ENCODE peak calls at places on chromosome 9, in five cellular contexts. P, M, H, U and F are unnamed samples.

GRCh38 chr9:105330201-105330600 is 85.8 kb downstream of the SLC44A1 start:
- DNase-seq in P (no peak), M (no peak), H (no peak), U (no peak), F (no peak)

GRCh38 chr9:127168756-127169506 is 46.5 kb upstream of the ANGPTL2 start:
- DNase-seq in P (no peak), M (no peak), H (no peak), U (no peak), F (no peak)

GRCh38 chr9:97596906-97597305 is 36.3 kb downstream of the TSTD2 start:
- DNase-seq in P (no peak), M (no peak), H (no peak), U (no peak), F (no peak)

GRCh38 chr9:17137576-17137975 is 2.7 kb downstream of the CNTLN start:
- DNase-seq in P (no peak), M (no peak), H (no peak), U (no peak), F (no peak)

GRCh38 chr9:4508246-4508906 is 18.1 kb downstream of the SLC1A1 start:
- DNase-seq in P (no peak), M (peak), H (peak), U (no peak), F (no peak)

GRCh38 chr9:131097259-131097947 is 1.1 kb downstream of the AIF1L start:
- DNase-seq in P (peak), M (no peak), H (no peak), U (no peak), F (no peak)

GRCh38 chr9:83538172-83538889 is at the start of gene FRMD3:
- DNase-seq in P (peak), M (peak), H (peak), U (peak), F (peak)

GRCh38 chr9:98706651-98707103 is 2.1 kb downstream of the GABBR2 start:
- DNase-seq in P (no peak), M (peak), H (peak), U (no peak), F (no peak)

GRCh38 chr9:33082538-33083326 is 6.3 kb upstream of the SMU1 start:
- DNase-seq in P (no peak), M (no peak), H (no peak), U (no peak), F (no peak)